ENCODE peak calls at places on chromosome X, in four cellular contexts. One of them, this sample, is unnamed.

GRCh38 chrX:153946910-153947769 is 2.7 kb upstream of the RENBP start:
- DNase-seq in brain microvascular endothelial cell: peak; percentile 56
- DNase-seq in left ventricle myocardium inferior: peak; percentile 63
- DNase-seq in heart right ventricle: peak; percentile 73
- DNase-seq in this sample: no peak

GRCh38 chrX:110026099-110026844 is 23.4 kb downstream of the TMEM164 start:
- DNase-seq in brain microvascular endothelial cell: no peak
- DNase-seq in left ventricle myocardium inferior: no peak
- DNase-seq in heart right ventricle: no peak
- DNase-seq in this sample: no peak

GRCh38 chrX:101659601-101660063 is at the start of gene ARMCX2:
- DNase-seq in brain microvascular endothelial cell: peak; percentile 49
- DNase-seq in left ventricle myocardium inferior: peak; percentile 54
- DNase-seq in heart right ventricle: peak; percentile 33
- DNase-seq in this sample: no peak

GRCh38 chrX:46624090-46624786 is 50.7 kb downstream of the CHST7 start:
- DNase-seq in brain microvascular endothelial cell: no peak
- DNase-seq in left ventricle myocardium inferior: no peak
- DNase-seq in heart right ventricle: no peak
- DNase-seq in this sample: no peak

GRCh38 chrX:111159232-111159631 is 63.2 kb downstream of the PAK3 start:
- DNase-seq in brain microvascular endothelial cell: no peak
- DNase-seq in left ventricle myocardium inferior: no peak
- DNase-seq in heart right ventricle: no peak
- DNase-seq in this sample: no peak

GRCh38 chrX:120549483-120550452 is 11.0 kb downstream of the CUL4B start:
- DNase-seq in brain microvascular endothelial cell: peak; percentile 89
- DNase-seq in left ventricle myocardium inferior: no peak
- DNase-seq in heart right ventricle: no peak
- DNase-seq in this sample: no peak

GRCh38 chrX:7927259-7928167 is at the start of gene PNPLA4:
- DNase-seq in brain microvascular endothelial cell: peak; percentile 64
- DNase-seq in left ventricle myocardium inferior: peak; percentile 77
- DNase-seq in heart right ventricle: peak; percentile 78
- DNase-seq in this sample: peak; percentile 76

GRCh38 chrX:78124304-78124703 is 15.1 kb downstream of the TAF9B start:
- DNase-seq in brain microvascular endothelial cell: no peak
- DNase-seq in left ventricle myocardium inferior: no peak
- DNase-seq in heart right ventricle: no peak
- DNase-seq in this sample: no peak

GRCh38 chrX:133171962-133172708 is 46.0 kb downstream of the TFDP3 start:
- DNase-seq in brain microvascular endothelial cell: peak; percentile 10
- DNase-seq in left ventricle myocardium inferior: no peak
- DNase-seq in heart right ventricle: no peak
- DNase-seq in this sample: no peak

GRCh38 chrX:103488332-103488731 is 31.0 kb downstream of the RAB40A start:
- DNase-seq in brain microvascular endothelial cell: no peak
- DNase-seq in left ventricle myocardium inferior: no peak
- DNase-seq in heart right ventricle: no peak
- DNase-seq in this sample: no peak

GRCh38 chrX:46165866-46166265 is 379.4 kb downstream of the ZNF674 start:
- DNase-seq in brain microvascular endothelial cell: no peak
- DNase-seq in left ventricle myocardium inferior: no peak
- DNase-seq in heart right ventricle: no peak
- DNase-seq in this sample: no peak

GRCh38 chrX:124555036-124555595 is 208.8 kb downstream of the SH2D1A start:
- DNase-seq in brain microvascular endothelial cell: peak; percentile 24
- DNase-seq in left ventricle myocardium inferior: no peak
- DNase-seq in heart right ventricle: no peak
- DNase-seq in this sample: no peak

GRCh38 chrX:39816871-39817731 is 280.7 kb downstream of the BCOR start:
- DNase-seq in brain microvascular endothelial cell: peak; percentile 36
- DNase-seq in left ventricle myocardium inferior: no peak
- DNase-seq in heart right ventricle: no peak
- DNase-seq in this sample: no peak

GRCh38 chrX:55783723-55784122 is 66.2 kb downstream of the RRAGB start:
- DNase-seq in brain microvascular endothelial cell: no peak
- DNase-seq in left ventricle myocardium inferior: no peak
- DNase-seq in heart right ventricle: no peak
- DNase-seq in this sample: no peak

GRCh38 chrX:23100826-23101225 is 101.1 kb downstream of the DDX53 start:
- DNase-seq in brain microvascular endothelial cell: no peak
- DNase-seq in left ventricle myocardium inferior: no peak
- DNase-seq in heart right ventricle: no peak
- DNase-seq in this sample: no peak

GRCh38 chrX:47223476-47224250 is 5.2 kb downstream of the CDK16 start:
- DNase-seq in brain microvascular endothelial cell: no peak
- DNase-seq in left ventricle myocardium inferior: no peak
- DNase-seq in heart right ventricle: no peak
- DNase-seq in this sample: no peak

GRCh38 chrX:9515973-9516538 is 51.2 kb downstream of the TBL1X start:
- DNase-seq in brain microvascular endothelial cell: no peak
- DNase-seq in left ventricle myocardium inferior: no peak
- DNase-seq in heart right ventricle: no peak
- DNase-seq in this sample: peak; percentile 1

GRCh38 chrX:106780664-106781377 is 21.7 kb upstream of the TBC1D8B start:
- DNase-seq in brain microvascular endothelial cell: no peak
- DNase-seq in left ventricle myocardium inferior: no peak
- DNase-seq in heart right ventricle: no peak
- DNase-seq in this sample: no peak

GRCh38 chrX:103382893-103383292 is 6.6 kb downstream of the BEX3 start:
- DNase-seq in brain microvascular endothelial cell: no peak
- DNase-seq in left ventricle myocardium inferior: no peak
- DNase-seq in heart right ventricle: no peak
- DNase-seq in this sample: no peak

GRCh38 chrX:49932786-49933185 is 10.4 kb downstream of the CLCN5 start:
- DNase-seq in brain microvascular endothelial cell: no peak
- DNase-seq in left ventricle myocardium inferior: no peak
- DNase-seq in heart right ventricle: no peak
- DNase-seq in this sample: no peak

GRCh38 chrX:46686003-46686645 is 72.8 kb downstream of the SLC9A7 start:
- DNase-seq in brain microvascular endothelial cell: peak; percentile 38
- DNase-seq in left ventricle myocardium inferior: no peak
- DNase-seq in heart right ventricle: no peak
- DNase-seq in this sample: no peak

GRCh38 chrX:129360175-129360574 is 163.1 kb downstream of the SMARCA1 start:
- DNase-seq in brain microvascular endothelial cell: peak; percentile 53
- DNase-seq in left ventricle myocardium inferior: no peak
- DNase-seq in heart right ventricle: no peak
- DNase-seq in this sample: no peak

GRCh38 chrX:46849933-46850332 is 13.1 kb downstream of the RP2 start:
- DNase-seq in brain microvascular endothelial cell: peak; percentile 32
- DNase-seq in left ventricle myocardium inferior: no peak
- DNase-seq in heart right ventricle: no peak
- DNase-seq in this sample: no peak

GRCh38 chrX:24398766-24399165 is 38.3 kb downstream of the SUPT20HL1 start:
- DNase-seq in brain microvascular endothelial cell: no peak
- DNase-seq in left ventricle myocardium inferior: no peak
- DNase-seq in heart right ventricle: no peak
- DNase-seq in this sample: no peak

GRCh38 chrX:11791090-11791489 is 33.1 kb downstream of the MSL3 start:
- DNase-seq in brain microvascular endothelial cell: no peak
- DNase-seq in left ventricle myocardium inferior: no peak
- DNase-seq in heart right ventricle: no peak
- DNase-seq in this sample: no peak

GRCh38 chrX:64352084-64352483 is 43.2 kb downstream of the MTMR8 start:
- DNase-seq in brain microvascular endothelial cell: no peak
- DNase-seq in left ventricle myocardium inferior: no peak
- DNase-seq in heart right ventricle: no peak
- DNase-seq in this sample: no peak

GRCh38 chrX:9573282-9574106 is 108.6 kb downstream of the TBL1X start:
- DNase-seq in brain microvascular endothelial cell: no peak
- DNase-seq in left ventricle myocardium inferior: no peak
- DNase-seq in heart right ventricle: no peak
- DNase-seq in this sample: no peak

GRCh38 chrX:95764972-95765451 is 919.6 kb upstream of the DIAPH2 start:
- DNase-seq in brain microvascular endothelial cell: peak; percentile 7
- DNase-seq in left ventricle myocardium inferior: no peak
- DNase-seq in heart right ventricle: no peak
- DNase-seq in this sample: no peak

GRCh38 chrX:3161686-3162085 is 120.4 kb downstream of the ARSF start:
- DNase-seq in brain microvascular endothelial cell: no peak
- DNase-seq in left ventricle myocardium inferior: no peak
- DNase-seq in heart right ventricle: no peak
- DNase-seq in this sample: no peak

GRCh38 chrX:107675823-107676555 is 47.7 kb downstream of the PRPS1 start:
- DNase-seq in brain microvascular endothelial cell: peak; percentile 30
- DNase-seq in left ventricle myocardium inferior: no peak
- DNase-seq in heart right ventricle: no peak
- DNase-seq in this sample: peak; percentile 74

GRCh38 chrX:45479835-45480422 is 279.3 kb upstream of the DIPK2B start:
- DNase-seq in brain microvascular endothelial cell: peak; percentile 68
- DNase-seq in left ventricle myocardium inferior: no peak
- DNase-seq in heart right ventricle: no peak
- DNase-seq in this sample: no peak

GRCh38 chrX:136781180-136781797 is 557 bp upstream of the ARHGEF6 start:
- DNase-seq in brain microvascular endothelial cell: peak; percentile 3
- DNase-seq in left ventricle myocardium inferior: peak; percentile 12
- DNase-seq in heart right ventricle: no peak
- DNase-seq in this sample: no peak

DNA sequence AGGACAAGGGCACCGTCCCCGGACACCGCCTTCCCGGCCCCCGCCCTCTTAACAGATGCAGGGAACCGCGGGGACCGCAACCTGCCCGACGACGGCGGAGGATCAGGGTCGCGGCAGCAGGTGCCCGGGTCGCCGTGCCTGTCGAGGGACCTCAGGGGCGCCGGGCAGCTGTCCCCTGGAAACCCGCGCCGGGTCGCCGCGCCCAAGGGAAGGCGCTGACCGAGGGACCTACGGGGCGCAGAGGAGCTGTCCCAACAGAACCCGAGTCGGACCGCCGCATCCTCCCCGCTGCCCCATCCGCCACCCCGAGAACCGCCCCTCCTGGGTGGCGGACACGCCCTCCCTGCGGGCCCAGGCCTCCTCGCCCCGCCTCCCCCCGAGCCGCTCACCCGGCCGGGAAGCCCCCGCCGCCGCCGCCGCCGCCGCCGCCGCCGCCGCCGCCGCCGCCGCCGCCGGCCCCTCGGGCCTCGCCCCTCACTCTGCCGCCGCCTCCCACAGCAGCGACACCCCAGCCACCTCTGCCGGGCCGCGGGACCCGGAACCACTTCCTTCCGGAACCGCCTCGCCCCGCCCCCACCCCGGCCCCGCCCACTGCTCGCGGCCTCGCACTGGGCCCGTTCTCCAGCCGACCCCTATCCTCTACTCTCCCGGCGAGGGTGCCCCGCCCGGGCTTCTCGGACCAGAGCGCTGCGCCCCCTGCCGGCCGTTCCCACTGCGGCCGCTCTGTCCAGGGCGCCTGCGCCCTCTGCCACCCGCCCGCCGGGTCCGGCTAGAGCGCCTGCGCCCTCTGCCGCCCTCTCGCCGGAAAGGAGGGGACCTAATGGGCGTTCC is at the start of gene BCLAF3:
- DNase-seq in brain microvascular endothelial cell: peak; percentile 63
- DNase-seq in left ventricle myocardium inferior: peak; percentile 88
- DNase-seq in heart right ventricle: peak; percentile 91
- DNase-seq in this sample: peak; percentile 90
- H3K27ac ChIP-seq in brain microvascular endothelial cell: no peak within 1 kb of the TSS
- H3K27ac ChIP-seq in left ventricle myocardium inferior: peak within 1 kb of the TSS; percentile 79
- H3K27ac ChIP-seq in heart right ventricle: peak within 1 kb of the TSS; percentile 73
- H3K27ac ChIP-seq in this sample: peak within 1 kb of the TSS; percentile 91

DNA sequence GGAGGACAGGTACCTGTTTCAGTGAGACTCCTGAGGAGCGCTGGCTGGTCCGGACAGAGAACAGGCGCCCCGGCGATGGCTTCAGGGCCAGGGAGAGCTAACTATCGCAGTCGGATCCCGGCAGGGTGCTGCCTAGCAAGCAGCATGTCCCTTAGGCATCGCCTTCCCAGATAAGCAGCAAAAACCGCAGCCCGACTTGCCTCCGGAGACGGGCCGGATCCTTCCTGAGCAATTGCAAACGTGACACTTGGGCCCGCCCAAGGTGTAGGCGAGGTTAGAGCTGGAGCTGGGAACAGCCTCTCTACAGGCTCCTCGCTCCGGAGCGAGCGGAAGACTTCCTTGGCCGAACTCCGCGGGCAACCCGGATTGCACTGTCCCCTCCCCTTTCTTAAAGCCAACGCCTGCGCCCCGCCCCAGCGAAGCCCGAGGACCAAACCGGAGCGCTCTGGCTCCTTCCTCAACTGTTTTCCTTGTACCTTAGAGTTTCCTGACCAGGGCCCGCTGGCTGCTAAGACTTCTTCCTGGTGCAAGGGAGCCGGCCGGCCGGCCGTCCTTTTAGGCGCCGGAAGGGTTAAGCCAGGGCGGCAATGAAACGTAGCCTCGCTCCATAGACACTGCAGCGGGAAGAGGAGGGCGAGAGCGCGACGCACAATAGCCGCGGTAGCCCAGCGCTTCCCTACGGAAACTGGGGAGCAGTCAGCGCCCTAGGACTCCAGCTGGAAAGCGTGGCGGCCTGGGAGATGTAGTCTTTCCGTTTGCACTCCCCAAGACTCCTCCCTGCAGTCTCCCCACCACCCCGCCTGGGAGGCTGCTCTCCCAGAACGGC is at the start of gene OPHN1:
- DNase-seq in brain microvascular endothelial cell: peak; percentile 69
- DNase-seq in left ventricle myocardium inferior: peak; percentile 76
- DNase-seq in heart right ventricle: peak; percentile 78
- DNase-seq in this sample: peak; percentile 80
- H3K4me3 ChIP-seq in brain microvascular endothelial cell: peak within 1 kb of the TSS; percentile 67
- H3K4me3 ChIP-seq in left ventricle myocardium inferior: peak within 1 kb of the TSS; percentile 77
- H3K4me3 ChIP-seq in heart right ventricle: peak within 1 kb of the TSS; percentile 52
- H3K4me3 ChIP-seq in this sample: peak within 1 kb of the TSS; percentile 75

DNA sequence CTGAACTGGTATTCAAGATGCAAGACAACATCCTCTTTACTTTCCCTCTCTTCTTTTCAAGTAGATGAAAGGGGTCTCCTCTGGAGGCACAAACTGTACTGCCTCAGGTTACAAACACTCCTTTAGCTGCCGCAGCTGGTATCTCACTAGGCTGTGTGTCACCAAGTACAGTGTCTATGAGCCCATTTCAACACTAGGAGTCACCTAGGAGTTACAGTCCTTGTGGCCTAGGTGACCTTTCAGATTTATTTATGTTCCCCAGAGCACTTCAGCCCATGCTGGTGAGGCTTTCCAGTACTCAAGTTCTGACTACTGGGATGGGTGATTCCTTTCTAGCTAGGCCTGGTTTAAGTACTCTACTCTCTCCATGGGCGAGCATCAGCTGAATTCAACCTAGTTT is 32.4 kb upstream of the TMLHE start:
- DNase-seq in brain microvascular endothelial cell: no peak
- DNase-seq in left ventricle myocardium inferior: no peak
- DNase-seq in heart right ventricle: no peak
- DNase-seq in this sample: no peak
- TF ChIP-seq CTCF in brain microvascular endothelial cell: no peak
- TF ChIP-seq CTCF in left ventricle myocardium inferior: no peak
- TF ChIP-seq CTCF in heart right ventricle: no peak
- TF ChIP-seq CTCF in this sample: no peak

GRCh38 chrX:22039541-22039940 is 7.4 kb downstream of the PHEX start:
- DNase-seq in brain microvascular endothelial cell: no peak
- DNase-seq in left ventricle myocardium inferior: no peak
- DNase-seq in heart right ventricle: no peak
- DNase-seq in this sample: no peak
- H3K27ac ChIP-seq in brain microvascular endothelial cell: no peak overlapping the region
- H3K27ac ChIP-seq in left ventricle myocardium inferior: no peak overlapping the region
- H3K27ac ChIP-seq in heart right ventricle: no peak overlapping the region
- H3K27ac ChIP-seq in this sample: no peak overlapping the region